ENCODE peak calls at places on chromosomes 7 and 10, in five cellular contexts. O is GM23338, K is hepatocyte, G is PC-3, V is fibroblast of lung. N is an unnamed sample.

GRCh38 chr10:4812952-4813351 is 13.1 kb upstream of the AKR1E2 start:
- DNase-seq in G (peak), V (peak), O (no peak), K (peak), N (peak)

GRCh38 chr7:148963583-148964509 is 64.5 kb downstream of the PDIA4 start:
- DNase-seq in O (peak), V (peak), G (peak), K (no peak), N (peak)

GRCh38 chr7:94562525-94562924 is 52.9 kb downstream of the CASD1 start:
- DNase-seq in G (no peak), V (no peak), K (no peak), O (no peak), N (peak)

GRCh38 chr7:2451171-2452073 is 24.8 kb downstream of the GRIFIN start:
- DNase-seq in G (peak), K (peak), V (peak), O (peak), N (peak)

GRCh38 chr7:12890586-12890985 is 203.2 kb downstream of the ARL4A start:
- DNase-seq in G (no peak), V (no peak), K (no peak), O (no peak), N (no peak)

GRCh38 chr7:88089484-88090050 is 130.3 kb downstream of the SRI start:
- DNase-seq in K (no peak), G (no peak), V (no peak), O (no peak), N (no peak)

GRCh38 chr10:59098387-59098786 is 78.1 kb upstream of the PHYHIPL start:
- DNase-seq in K (peak), G (no peak), V (peak), O (no peak), N (no peak)

GRCh38 chr7:75727881-75728592 is 10.7 kb downstream of the HIP1 start:
- DNase-seq in V (no peak), O (peak), G (peak), K (no peak), N (peak)

GRCh38 chr7:28586736-28587135 is 174.4 kb downstream of the CREB5 start:
- DNase-seq in K (no peak), V (no peak), O (no peak), G (peak), N (no peak)

GRCh38 chr10:43050011-43050410 is 26.9 kb upstream of the RET start:
- DNase-seq in G (peak), O (no peak), V (no peak), K (no peak), N (no peak)

GRCh38 chr10:129771024-129771423 is 193.1 kb downstream of the EBF3 start:
- DNase-seq in K (no peak), V (no peak), O (no peak), G (no peak), N (no peak)

GRCh38 chr10:93436577-93436976 is 45.6 kb downstream of the MYOF start:
- DNase-seq in K (peak), G (peak), O (peak), V (peak), N (peak)

GRCh38 chr10:93440591-93441012 is 41.5 kb downstream of the MYOF start:
- DNase-seq in K (no peak), V (peak), G (no peak), O (no peak), N (no peak)

GRCh38 chr10:93437946-93438795 is 44.0 kb downstream of the MYOF start:
- DNase-seq in K (peak), O (peak), G (no peak), V (peak), N (peak)

GRCh38 chr10:93437000-93437945 is 44.9 kb downstream of the MYOF start:
- DNase-seq in O (peak), K (peak), V (peak), G (peak), N (peak)

DNA sequence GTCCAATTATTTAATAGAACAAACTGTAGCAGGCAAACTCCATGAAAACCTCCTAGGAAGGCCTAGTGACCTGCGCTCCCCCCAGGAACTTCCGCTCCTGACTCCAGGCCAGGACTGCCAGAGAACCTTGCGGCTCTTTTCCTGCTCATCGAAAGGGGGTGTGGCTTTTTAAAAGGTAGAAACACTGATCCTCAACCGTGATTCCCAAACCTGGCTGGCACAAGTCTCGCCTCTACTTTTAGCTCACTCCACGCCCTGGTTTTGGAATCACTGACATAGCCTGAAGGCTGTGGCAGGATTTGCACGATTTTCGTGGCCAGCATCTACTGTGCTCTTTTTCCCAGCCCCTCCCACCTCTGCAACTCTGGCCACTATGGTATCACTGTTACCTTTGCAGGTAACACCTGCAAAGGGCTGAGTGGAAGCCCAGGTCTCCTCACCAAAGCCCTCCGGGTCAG is 43.3 kb downstream of the MYOF start:
- DNase-seq in K (peak), O (peak), G (no peak), V (no peak), N (no peak)
- TF ChIP-seq EZH2 in K (no peak), O (no peak), G (no peak), V (no peak), N (no peak)

GRCh38 chr10:69802424-69803161 is 887 bp downstream of the COL13A1 start:
- DNase-seq in G (peak), K (peak), O (peak), V (peak), N (peak)
- TF ChIP-seq CTCF in G (peak), K (peak), O (peak), V (peak), N (peak)

DNA sequence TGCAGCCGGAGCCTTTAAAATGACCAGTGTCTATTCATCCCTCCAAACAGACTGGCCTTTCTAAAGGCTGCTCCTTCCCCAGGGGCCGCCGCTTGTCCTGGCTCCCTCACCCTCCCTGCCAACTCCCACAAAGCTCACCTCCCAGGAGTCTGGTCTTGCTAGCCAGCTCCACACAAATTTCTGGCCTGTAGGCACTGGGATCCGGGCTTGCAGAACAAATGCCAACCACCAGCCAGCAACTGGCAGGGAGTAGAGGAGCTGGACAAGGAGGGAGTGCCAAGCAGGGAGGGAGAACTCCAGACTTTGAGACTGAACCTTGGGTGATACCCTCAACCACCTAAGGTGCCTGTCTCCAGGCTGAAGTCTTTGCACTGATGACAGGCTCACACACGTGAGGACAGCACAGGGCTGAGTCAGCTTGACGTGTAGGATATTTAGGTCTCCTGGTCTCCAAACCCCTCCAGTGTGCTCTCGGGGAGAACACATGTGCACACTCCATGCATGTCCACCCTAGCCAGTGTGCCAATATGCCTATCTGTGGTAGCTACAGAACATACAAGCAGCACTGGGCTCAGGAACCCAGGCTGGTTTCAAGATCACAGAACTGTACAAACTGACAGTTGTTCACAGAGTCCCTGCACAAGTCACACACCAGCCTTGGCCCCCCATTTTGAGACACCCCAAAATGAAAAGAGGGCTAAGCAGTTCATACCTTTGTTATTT is 6.0 kb downstream of the PAX2 start:
- DNase-seq in O (no peak), K (no peak), V (no peak), G (no peak), N (no peak)
- TF ChIP-seq EZH2 in O (no peak), K (no peak), V (no peak), G (no peak), N (no peak)

GRCh38 chr10:134743-135600 is at the start of gene ZMYND11:
- DNase-seq in O (peak), K (peak), G (peak), V (peak), N (peak)
- TF ChIP-seq CTCF in O (no peak), K (no peak), G (no peak), V (no peak), N (no peak)

DNA sequence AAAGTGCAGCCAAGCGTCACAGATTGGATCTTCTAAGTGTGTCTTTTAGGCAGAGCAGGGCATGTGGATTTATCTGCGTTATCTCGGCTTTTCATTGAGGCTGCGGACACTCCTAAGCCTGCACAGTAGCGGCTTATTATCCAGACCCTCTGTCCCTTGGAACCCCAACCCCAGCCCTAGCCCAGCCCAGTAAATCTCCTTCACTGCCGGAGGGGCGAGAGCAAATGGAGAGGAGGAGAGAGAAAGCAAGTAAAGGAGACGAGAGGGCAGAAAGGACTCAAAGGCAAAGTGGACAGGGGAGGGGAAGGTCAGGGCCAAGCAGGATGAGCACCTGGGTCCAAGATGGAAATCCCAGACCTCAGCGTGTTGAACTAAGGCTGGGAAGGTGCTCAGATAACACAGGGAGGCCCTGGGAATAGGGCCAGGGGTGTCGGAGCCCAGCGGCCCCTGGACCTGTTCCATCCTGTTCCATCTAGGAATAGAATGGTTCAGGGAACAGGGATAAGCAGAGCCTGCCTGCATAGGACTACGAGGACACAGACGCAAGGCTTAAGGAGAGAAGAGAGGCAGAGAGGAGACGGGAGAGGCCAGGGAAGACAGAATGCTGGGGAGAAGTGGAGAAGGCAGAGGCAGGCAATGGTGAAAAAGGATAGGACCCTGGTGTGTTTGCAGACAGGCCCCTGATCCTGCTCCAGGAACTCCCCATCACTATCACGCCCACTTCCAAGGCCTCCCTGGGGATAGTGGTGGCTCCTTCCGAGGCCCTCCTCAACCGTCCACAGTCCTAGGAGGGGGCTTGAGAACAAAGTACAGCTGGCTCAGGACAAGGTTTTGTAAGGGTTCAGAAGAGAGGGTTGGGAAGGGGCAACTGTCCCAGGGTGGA is 99.6 kb downstream of the CHST15 start:
- DNase-seq in V (no peak), O (no peak), K (no peak), G (no peak), N (no peak)
- TF ChIP-seq EZH2 in V (no peak), O (no peak), K (no peak), G (no peak), N (peak)

GRCh38 chr7:142960955-142961512 is 1.1 kb downstream of the KEL start:
- DNase-seq in O (peak), V (no peak), K (no peak), G (peak), N (no peak)
- TF ChIP-seq CTCF in O (peak), V (no peak), K (peak), G (peak), N (no peak)

GRCh38 chr7:70744414-70744942 is 387.5 kb upstream of the GALNT17 start:
- DNase-seq in V (no peak), G (no peak), O (no peak), K (no peak), N (no peak)

GRCh38 chr7:70751895-70752294 is 380.0 kb upstream of the GALNT17 start:
- DNase-seq in G (no peak), V (no peak), O (no peak), K (no peak), N (no peak)

GRCh38 chr7:70752794-70753241 is 379.1 kb upstream of the GALNT17 start:
- DNase-seq in V (peak), K (no peak), O (no peak), G (no peak), N (no peak)

GRCh38 chr7:70749831-70750230 is 382.1 kb upstream of the GALNT17 start:
- DNase-seq in G (no peak), V (no peak), O (no peak), K (no peak), N (no peak)
- TF ChIP-seq EZH2 in G (no peak), V (no peak), O (no peak), K (no peak), N (no peak)

DNA sequence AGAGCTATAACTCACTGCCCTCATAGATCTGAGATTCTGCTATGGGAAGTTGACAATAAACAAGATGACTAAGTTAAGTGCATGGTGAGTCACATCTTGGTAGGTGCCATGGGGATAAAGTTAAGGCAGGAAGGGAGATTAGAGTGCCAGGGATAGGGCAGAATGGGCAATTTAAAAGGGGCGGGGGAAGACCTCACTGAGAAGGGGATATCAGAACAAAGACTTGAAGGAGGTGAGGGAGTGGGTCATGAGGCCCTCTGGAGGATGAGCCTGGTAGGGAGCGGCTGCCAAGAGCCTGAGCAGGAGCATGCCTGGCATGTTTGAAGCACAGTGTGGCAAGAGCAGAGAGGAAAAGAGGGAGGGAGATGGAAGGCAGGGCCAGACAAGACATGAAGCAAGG is 34.8 kb upstream of the INMT start:
- DNase-seq in V (no peak), K (no peak), G (peak), O (peak), N (no peak)
- TF ChIP-seq CTCF in V (no peak), K (no peak), G (no peak), O (peak), N (no peak)

N was measured in endothelial cell of umbilical vein.